ENCODE peak calls at places on chromosomes 4 and X, in eight cellular contexts. X is pancreas, S is tibial artery, N is heart left ventricle, I is GM23248, E is stomach, Q is ascending aorta, Y is cardiac muscle cell. P is an unnamed sample. For H3K9me3, H3K4me1 and H3K27me3, the result is how much of the 10 kb centered on the place peaks cover.

GRCh38 chrX:109089359-109089758 is 353.0 kb upstream of the IRS4 start:
- DNase-seq in X (no peak), S (no peak), N (no peak), I (no peak), E (no peak), Q (no peak), Y (no peak), P (no peak)

GRCh38 chr4:100075486-100076270 is 114.6 kb downstream of the DDIT4L start:
- DNase-seq in X (no peak), S (no peak), N (no peak), I (peak), E (no peak), Q (no peak), Y (no peak), P (no peak)

GRCh38 chrX:106899276-106899675 is 3.9 kb downstream of the RIPPLY1 start:
- DNase-seq in X (no peak), S (no peak), N (no peak), I (no peak), E (no peak), Q (no peak), Y (no peak), P (no peak)

GRCh38 chr4:184826315-184827266 is 823 bp upstream of the ACSL1 start:
- DNase-seq in X (no peak), S (peak), N (peak), I (peak), E (peak), Q (no peak), Y (peak), P (peak)

GRCh38 chr4:138576684-138577083 is 334.5 kb upstream of the SLC7A11 start:
- DNase-seq in X (no peak), S (no peak), N (no peak), I (peak), E (no peak), Q (no peak), Y (peak), P (no peak)

GRCh38 chr4:110681381-110681780 is 58.5 kb upstream of the PITX2 start:
- DNase-seq in X (no peak), S (no peak), N (no peak), I (peak), E (no peak), Q (no peak), Y (no peak), P (no peak)

GRCh38 chr4:31040106-31040505 is 319.9 kb downstream of the PCDH7 start:
- DNase-seq in X (no peak), S (no peak), N (no peak), I (no peak), E (no peak), Q (no peak), Y (no peak), P (no peak)

GRCh38 chr4:119284876-119285611 is 36.9 kb downstream of the FABP2 start:
- DNase-seq in X (no peak), S (no peak), N (no peak), I (peak), E (no peak), Q (no peak), Y (no peak), P (no peak)

GRCh38 chrX:108946531-108946930 is 210.2 kb upstream of the IRS4 start:
- DNase-seq in X (no peak), S (no peak), N (no peak), I (no peak), E (no peak), Q (no peak), Y (no peak), P (no peak)

GRCh38 chr4:52095374-52095773 is 44.3 kb downstream of the SPATA18 start:
- DNase-seq in X (no peak), S (no peak), N (no peak), I (no peak), E (no peak), Q (no peak), Y (no peak), P (no peak)

GRCh38 chr4:85556293-85556692 is 81.3 kb downstream of the ARHGAP24 start:
- DNase-seq in X (no peak), S (no peak), N (no peak), I (no peak), E (no peak), Q (no peak), Y (no peak), P (no peak)

GRCh38 chr4:2042207-2042946 is 16.8 kb upstream of the NAT8L start:
- DNase-seq in X (peak), S (no peak), N (no peak), I (peak), E (peak), Q (no peak), Y (peak), P (peak)

GRCh38 chr4:7427326-7428260 is 7.1 kb downstream of the PSAPL1 start:
- DNase-seq in X (no peak), S (peak), N (peak), I (no peak), E (peak), Q (no peak), Y (no peak), P (no peak)

GRCh38 chr4:77820836-77821561 is 1.8 kb upstream of the CNOT6L start:
- DNase-seq in X (no peak), S (no peak), N (no peak), I (peak), E (no peak), Q (no peak), Y (no peak), P (peak)

GRCh38 chrX:151675121-151675746 is 20.0 kb upstream of the PRRG3 start:
- DNase-seq in X (no peak), S (no peak), N (no peak), I (no peak), E (no peak), Q (no peak), Y (no peak), P (no peak)
- H3K9me3 ChIP-seq in X (under half), S (under half), N (under half), I (under half), E (under half), Q (under half), Y (under half), P (under half)

DNA sequence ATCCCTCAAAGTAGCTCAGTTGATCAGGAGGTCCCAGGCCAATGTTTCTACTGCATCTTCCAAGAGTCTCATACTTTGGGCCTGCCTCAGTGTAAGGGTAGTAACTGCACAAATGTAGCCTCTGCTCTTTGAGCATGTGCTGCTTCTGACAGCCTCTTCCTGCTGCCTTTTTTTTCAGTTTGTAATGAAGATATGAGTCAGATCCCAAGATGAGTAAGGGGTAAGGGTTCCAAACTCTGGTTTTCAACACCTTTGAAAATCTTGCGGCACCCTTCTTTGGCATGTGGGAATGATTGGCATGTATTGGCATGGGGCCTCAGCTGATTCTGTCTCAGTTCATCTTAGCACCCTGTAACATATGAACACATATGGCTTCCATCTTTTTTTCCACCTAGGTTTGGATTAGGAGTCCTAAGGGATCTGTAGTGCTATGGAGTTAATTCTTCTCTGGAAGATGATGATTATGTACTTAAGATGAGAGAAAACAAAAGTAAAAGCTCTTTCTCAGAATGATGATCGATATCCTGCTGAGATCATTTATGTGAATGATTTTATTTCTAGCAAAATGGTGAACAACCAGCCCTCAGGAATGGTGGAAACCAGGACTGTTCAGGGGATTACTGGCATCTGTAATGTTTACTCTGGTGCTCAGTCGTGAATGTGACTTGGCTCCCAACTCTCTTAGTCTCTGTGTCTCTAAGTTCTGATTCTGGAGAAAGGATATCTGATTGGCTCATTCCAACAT is 118.7 kb upstream of the PRPS2 start:
- DNase-seq in X (no peak), S (no peak), N (no peak), I (no peak), E (no peak), Q (no peak), Y (no peak), P (no peak)
- H3K4me1 ChIP-seq in X (under half), S (under half), N (under half), I (under half), E (under half), Q (under half), Y (under half), P (under half)

GRCh38 chrX:153931151-153931550 is 3.7 kb downstream of the NAA10 start:
- DNase-seq in X (no peak), S (no peak), N (no peak), I (no peak), E (no peak), Q (no peak), Y (no peak), P (no peak)
- H3K27me3 ChIP-seq in X (under half), S (under half), N (under half), I (under half), E (under half), Q (under half), Y (under half), P (under half)

GRCh38 chrX:70498129-70498528 is 53.5 kb downstream of the DLG3 start:
- DNase-seq in X (no peak), S (no peak), N (no peak), I (no peak), E (no peak), Q (no peak), Y (no peak), P (no peak)

GRCh38 chrX:70496491-70496890 is 51.9 kb downstream of the DLG3 start:
- DNase-seq in X (no peak), S (no peak), N (no peak), I (no peak), E (no peak), Q (no peak), Y (no peak), P (no peak)

GRCh38 chrX:70497026-70497425 is 52.4 kb downstream of the DLG3 start:
- DNase-seq in X (no peak), S (no peak), N (no peak), I (no peak), E (no peak), Q (no peak), Y (no peak), P (no peak)

DNA sequence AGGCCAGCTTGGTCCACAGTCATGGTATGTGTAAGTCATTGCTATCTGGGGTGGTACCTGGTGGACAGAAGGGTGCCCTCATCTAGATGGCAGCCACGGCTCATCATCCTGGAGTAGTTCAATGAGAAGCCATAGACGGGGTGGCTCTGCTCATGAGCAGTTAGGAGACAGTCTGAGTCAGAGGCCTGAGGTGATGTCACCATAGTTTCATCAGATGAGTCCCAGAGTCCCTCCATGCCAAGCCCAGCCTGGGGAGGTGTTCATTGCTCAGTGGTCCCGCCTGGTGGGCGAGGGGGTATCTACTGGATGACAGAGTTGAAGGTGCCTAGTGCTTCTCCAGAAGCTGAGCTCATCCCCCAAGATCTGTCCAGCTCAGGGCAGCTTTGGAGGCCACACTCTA is 49.8 kb downstream of the DLG3 start:
- DNase-seq in X (no peak), S (no peak), N (no peak), I (peak), E (no peak), Q (no peak), Y (no peak), P (no peak)
- H3K9me3 ChIP-seq in X (under half), S (under half), N (under half), I (under half), E (under half), Q (under half), Y (under half), P (under half)

DNA sequence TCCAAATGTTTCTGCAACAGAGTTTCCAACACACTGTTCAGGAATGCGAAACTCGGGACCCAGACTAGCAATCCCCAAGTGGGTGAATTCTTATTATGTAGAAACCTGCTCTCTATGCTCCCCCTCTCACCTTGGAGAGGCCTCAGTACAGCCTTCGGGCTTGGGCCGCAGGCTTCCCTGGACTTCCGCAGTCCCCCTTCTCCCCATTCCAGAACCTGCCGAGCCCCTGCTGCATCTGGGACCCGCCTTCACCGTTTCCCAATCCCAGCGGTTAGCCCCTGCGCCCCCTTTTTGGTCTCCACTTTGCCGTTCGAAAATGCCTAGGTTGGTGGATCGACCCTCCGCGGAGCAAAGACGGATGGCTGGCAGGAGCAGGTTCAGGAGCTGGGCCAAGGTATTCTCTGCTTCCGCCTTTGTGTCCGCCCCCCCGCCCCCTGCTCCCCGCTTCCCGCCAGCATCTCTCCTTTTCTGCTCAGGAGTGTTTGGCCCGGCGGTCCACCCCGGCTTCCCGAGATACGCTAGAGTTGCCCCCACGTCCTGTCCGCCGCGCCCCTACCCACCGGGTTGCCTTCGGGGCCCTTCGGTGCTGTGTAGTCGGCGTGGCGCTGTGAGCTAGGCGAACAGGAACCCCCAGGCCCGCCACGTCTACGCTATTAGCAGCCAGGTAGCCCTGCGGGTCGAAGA is 11.5 kb downstream of the HAND2 start:
- DNase-seq in X (no peak), S (no peak), N (no peak), I (no peak), E (no peak), Q (no peak), Y (peak), P (no peak)
- H3K4me1 ChIP-seq in X (under half), S (under half), N (under half), I (under half), E (under half), Q (under half), Y (under half), P (under half)

GRCh38 chrX:71632923-71633657 is 14.8 kb upstream of the CXCR3 start:
- DNase-seq in X (no peak), S (no peak), N (no peak), I (no peak), E (no peak), Q (no peak), Y (peak), P (no peak)
- H3K27me3 ChIP-seq in X (under half), S (under half), N (under half), I (under half), E (under half), Q (under half), Y (under half), P (under half)

DNA sequence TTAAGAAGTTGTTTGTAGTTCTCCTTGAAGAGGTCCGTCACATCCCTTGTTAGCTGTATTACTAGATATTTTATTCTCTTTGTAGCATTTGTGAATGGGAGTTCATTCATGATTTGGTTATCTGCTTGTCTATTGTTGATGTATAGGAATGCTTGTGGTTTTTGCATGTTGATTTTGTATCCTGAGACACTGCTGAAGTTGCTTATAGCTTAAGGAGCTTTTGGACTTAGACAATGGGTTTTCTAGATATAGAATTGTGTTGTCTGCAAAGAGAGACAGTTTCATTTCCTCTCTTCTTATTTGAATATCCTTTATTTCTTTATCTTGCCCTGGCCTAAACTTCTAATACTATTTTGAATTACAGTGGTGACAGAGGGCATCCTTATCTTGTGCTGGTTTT is 52.1 kb upstream of the GRID2 start:
- DNase-seq in X (no peak), S (no peak), N (no peak), I (no peak), E (no peak), Q (no peak), Y (no peak), P (no peak)
- H3K9me3 ChIP-seq in X (under half), S (under half), N (under half), I (under half), E (under half), Q (under half), Y (under half), P (under half)

DNA sequence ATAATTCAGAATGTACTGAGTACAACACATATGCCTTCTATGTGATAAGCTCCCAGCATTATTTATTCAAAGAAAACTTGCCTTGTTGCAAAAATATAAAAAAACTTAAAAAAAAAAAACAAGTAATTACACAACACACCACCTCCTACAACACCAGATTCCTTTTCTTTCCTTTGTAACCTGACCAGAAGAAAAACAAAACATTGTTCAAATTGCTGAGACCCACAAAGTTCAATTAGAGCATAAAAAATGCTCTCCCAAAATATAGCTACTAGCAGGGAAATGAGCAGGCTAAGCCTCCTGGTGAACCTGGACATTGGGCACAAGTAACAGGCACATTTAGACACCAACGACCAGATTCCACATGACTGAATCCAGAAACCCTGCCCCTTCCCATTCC is 38.3 kb downstream of the MECP2 start:
- DNase-seq in X (no peak), S (no peak), N (no peak), I (no peak), E (no peak), Q (no peak), Y (no peak), P (no peak)
- H3K4me1 ChIP-seq in X (under half), S (under half), N (under half), I (under half), E (under half), Q (under half), Y (under half), P (under half)